ENCODE peak calls at places on chromosomes 2 and 18, in six cellular contexts. D, R, V, E, Z and O are unnamed samples.

GRCh38 chr2:163077241-163077640 is 238.7 kb upstream of the KCNH7 start:
- DNase-seq in D (no peak), R (no peak), V (no peak), E (no peak), Z (no peak), O (no peak)

GRCh38 chr2:177432703-177433102 is 40.1 kb downstream of the AGPS start:
- DNase-seq in D (no peak), R (no peak), V (no peak), E (no peak), Z (no peak), O (no peak)

GRCh38 chr18:60413944-60414547 is 41.5 kb upstream of the MC4R start:
- DNase-seq in D (no peak), R (no peak), V (peak; percentile 3), E (no peak), Z (no peak), O (no peak)

GRCh38 chr2:170966648-170967396 is 37.8 kb downstream of the GORASP2 start:
- DNase-seq in D (peak; percentile 46), R (no peak), V (no peak), E (no peak), Z (no peak), O (no peak)

GRCh38 chr2:212814941-212815340 is 276.3 kb upstream of the ERBB4 start:
- DNase-seq in D (no peak), R (no peak), V (no peak), E (no peak), Z (no peak), O (no peak)

GRCh38 chr2:47038656-47039501 is 116.2 kb downstream of the STPG4 start:
- DNase-seq in D (no peak), R (no peak), V (no peak), E (no peak), Z (no peak), O (no peak)

GRCh38 chr2:79723830-79724229 is 211.0 kb downstream of the CTNNA2 start:
- DNase-seq in D (no peak), R (peak; percentile 99), V (peak; percentile 97), E (no peak), Z (no peak), O (no peak)

GRCh38 chr2:145203931-145204330 is 684.0 kb upstream of the ZEB2 start:
- DNase-seq in D (no peak), R (no peak), V (no peak), E (no peak), Z (no peak), O (no peak)

GRCh38 chr18:23825978-23826405 is 136.7 kb downstream of the LAMA3 start:
- DNase-seq in D (no peak), R (no peak), V (peak; percentile 98), E (no peak), Z (no peak), O (no peak)

GRCh38 chr2:152622228-152622627 is 95.0 kb downstream of the PRPF40A start:
- DNase-seq in D (no peak), R (no peak), V (no peak), E (no peak), Z (no peak), O (no peak)

GRCh38 chr2:134348239-134348638 is 94.4 kb downstream of the MGAT5 start:
- DNase-seq in D (no peak), R (no peak), V (peak; percentile 6), E (no peak), Z (no peak), O (no peak)

GRCh38 chr2:96158554-96158940 is 13.3 kb upstream of the DUSP2 start:
- DNase-seq in D (no peak), R (no peak), V (no peak), E (no peak), Z (peak; percentile 40), O (no peak)

GRCh38 chr18:48983793-48984437 is 33.1 kb upstream of the SMAD7 start:
- DNase-seq in D (peak; percentile 45), R (no peak), V (no peak), E (no peak), Z (no peak), O (no peak)

GRCh38 chr2:84815146-84815545 is 65.7 kb downstream of the TRABD2A start:
- DNase-seq in D (no peak), R (no peak), V (peak; percentile 67), E (no peak), Z (no peak), O (no peak)

GRCh38 chr2:205706769-205707375 is 24.6 kb downstream of the NRP2 start:
- DNase-seq in D (peak; percentile 46), R (peak; percentile 83), V (peak; percentile 87), E (no peak), Z (no peak), O (peak; percentile 69)

GRCh38 chr2:159093496-159093895 is 125.1 kb downstream of the TANC1 start:
- DNase-seq in D (no peak), R (no peak), V (no peak), E (no peak), Z (no peak), O (no peak)

GRCh38 chr2:31987454-31987853 is 23.4 kb downstream of the MEMO1 start:
- DNase-seq in D (no peak), R (no peak), V (peak; percentile 70), E (no peak), Z (no peak), O (no peak)

GRCh38 chr2:229610871-229611270 is 103.5 kb downstream of the DNER start:
- DNase-seq in D (no peak), R (no peak), V (no peak), E (no peak), Z (no peak), O (no peak)

DNA sequence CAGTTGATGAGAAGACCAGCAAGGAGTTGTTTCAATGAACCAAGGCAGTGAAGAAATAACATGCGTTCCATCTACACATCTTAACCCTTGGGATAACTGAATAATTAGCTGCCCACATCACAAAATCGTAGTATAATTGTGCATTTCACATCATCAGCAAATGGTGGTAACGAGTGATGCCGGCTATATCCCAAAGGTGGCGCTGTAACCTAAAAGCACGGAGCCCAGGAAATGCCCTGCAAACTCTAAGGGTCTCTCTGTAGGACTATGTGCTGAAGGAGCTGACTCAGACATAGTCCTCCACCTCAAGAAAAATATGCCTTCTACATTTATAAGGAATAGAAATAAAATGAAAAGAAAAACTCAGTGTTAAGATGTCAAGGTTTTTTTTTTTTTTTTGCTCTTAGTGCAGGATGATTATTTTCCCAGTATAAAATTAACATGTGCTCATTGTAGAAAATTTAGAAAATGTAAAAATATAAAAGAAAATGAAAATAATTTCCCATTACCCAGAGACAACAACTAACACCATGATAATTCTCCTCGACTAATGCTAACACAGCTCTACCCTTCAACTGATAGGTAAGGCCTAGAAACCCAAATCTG is 23.1 kb upstream of the DSG3 start:
- DNase-seq in D (no peak), R (no peak), V (peak; percentile 39), E (no peak), Z (no peak), O (peak; percentile 40)
- TF ChIP-seq CTCF in D (peak; percentile 63), R (no peak), V (peak; percentile 83), E (peak; percentile 87), Z (peak; percentile 42), O (peak; percentile 30)

DNA sequence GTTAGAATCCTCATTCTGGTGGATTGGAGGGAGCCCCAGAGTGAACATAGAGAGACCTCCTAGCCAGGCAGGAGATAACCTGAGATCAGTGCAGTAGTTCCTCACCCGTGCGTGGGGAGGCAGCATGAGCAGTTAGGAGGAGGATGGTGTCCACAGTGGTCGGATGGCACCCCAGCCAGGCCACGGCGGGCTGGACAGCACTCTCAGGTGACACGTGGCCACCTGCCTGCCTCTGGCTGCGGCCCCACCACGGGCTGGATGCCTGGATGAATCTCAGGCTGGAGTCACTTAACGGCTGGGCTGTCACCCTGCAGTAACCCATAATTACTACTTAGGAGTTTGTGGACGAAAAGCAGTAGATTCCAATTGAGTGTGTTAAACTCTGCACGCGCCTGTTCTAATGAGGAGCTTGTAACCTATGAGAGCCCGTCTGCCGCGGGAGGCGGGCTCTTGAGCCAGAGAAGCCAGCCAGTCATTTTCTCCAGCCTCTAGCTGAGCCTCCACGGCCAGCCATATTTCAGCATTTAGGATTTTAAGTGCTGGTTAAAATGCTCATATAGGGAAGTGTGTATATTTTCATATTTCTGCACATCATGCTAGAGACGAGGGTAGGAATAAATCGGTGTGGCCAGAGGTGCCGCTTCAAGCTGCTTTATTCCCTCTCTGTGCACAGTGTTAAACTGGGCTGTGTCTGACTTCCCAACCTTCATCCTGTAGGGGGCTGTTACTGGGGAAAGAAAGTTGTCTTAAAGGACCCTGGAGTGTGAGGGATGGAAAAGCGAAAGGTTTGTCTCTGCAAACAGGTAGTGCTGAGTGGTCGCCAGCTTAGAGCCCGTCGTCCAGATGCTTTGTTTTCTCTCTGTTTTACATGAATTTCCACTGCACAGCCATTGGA is 144.0 kb downstream of the GLI2 start:
- DNase-seq in D (no peak), R (no peak), V (no peak), E (no peak), Z (no peak), O (no peak)
- TF ChIP-seq CTCF in D (no peak), R (no peak), V (no peak), E (no peak), Z (no peak), O (no peak)

GRCh38 chr2:228556707-228557106 is 375.2 kb upstream of the SPHKAP start:
- DNase-seq in D (no peak), R (no peak), V (peak; percentile 38), E (no peak), Z (no peak), O (no peak)

GRCh38 chr2:228559774-228560415 is 378.4 kb upstream of the SPHKAP start:
- DNase-seq in D (no peak), R (no peak), V (no peak), E (no peak), Z (no peak), O (no peak)
- TF ChIP-seq CTCF in D (no peak), R (no peak), V (no peak), E (no peak), Z (no peak), O (no peak)

GRCh38 chr18:50726960-50727589 is 92.7 kb downstream of the MRO start:
- DNase-seq in D (no peak), R (no peak), V (no peak), E (no peak), Z (no peak), O (peak; percentile 80)

GRCh38 chr18:50729986-50730385 is 89.8 kb downstream of the MRO start:
- DNase-seq in D (no peak), R (no peak), V (no peak), E (no peak), Z (no peak), O (no peak)

GRCh38 chr18:50724631-50725235 is 95.1 kb downstream of the MRO start:
- DNase-seq in D (no peak), R (no peak), V (no peak), E (no peak), Z (no peak), O (no peak)

GRCh38 chr18:50729326-50729725 is 90.5 kb downstream of the MRO start:
- DNase-seq in D (no peak), R (no peak), V (no peak), E (no peak), Z (no peak), O (no peak)

DNA sequence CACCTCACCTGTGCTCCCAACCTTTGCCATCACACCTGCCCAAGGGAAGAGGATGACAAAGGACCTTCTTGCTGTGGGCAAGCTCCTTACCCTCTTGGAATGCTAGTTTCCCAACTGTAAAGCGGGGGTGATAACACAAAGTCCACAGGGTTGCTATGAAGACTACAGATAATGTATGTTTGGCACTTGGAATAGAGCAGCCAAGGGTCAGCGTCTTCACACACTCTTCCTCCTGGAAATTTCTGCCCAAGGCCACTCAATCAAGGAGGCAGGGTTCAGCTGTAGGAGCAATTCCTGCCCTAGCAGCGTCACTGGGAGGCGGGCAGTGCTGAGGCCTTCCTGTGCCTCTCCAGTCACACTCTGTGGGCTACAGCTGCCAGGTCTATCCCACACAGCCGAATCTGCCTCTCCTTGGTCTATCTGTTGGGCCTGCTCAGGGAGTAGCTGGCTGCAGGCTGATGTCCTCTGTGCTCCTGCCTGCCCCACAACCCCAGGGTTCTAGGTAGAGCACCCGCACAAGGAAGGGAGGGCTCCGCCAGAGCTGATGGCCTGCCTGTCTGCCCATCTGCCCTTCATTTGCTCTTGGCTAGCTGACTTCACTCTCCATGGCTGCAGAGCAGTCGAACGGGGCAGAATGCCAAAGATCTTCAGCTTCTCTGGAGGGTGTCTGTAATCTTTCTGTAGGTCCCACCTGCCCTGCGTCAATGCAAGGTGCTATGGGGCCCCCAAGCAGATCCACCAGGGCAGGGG is 91.9 kb downstream of the MRO start:
- DNase-seq in D (no peak), R (no peak), V (no peak), E (no peak), Z (no peak), O (no peak)
- TF ChIP-seq CTCF in D (no peak), R (no peak), V (no peak), E (no peak), Z (no peak), O (no peak)